ENCODE peak calls at places on chromosomes 12 and 14, in six cellular contexts. N is neural crest cell, Z is fibroblast of the aortic adventitia, C is brain microvascular endothelial cell, U is BE2C, B is AG09309. X is an unnamed sample.

GRCh38 chr12:47977772-47978597 is 14.6 kb downstream of the TMEM106C start:
- DNase-seq in N (no peak), Z (no peak), C (no peak), U (no peak), B (no peak), X (no peak)

GRCh38 chr12:116750298-116750697 is 12.2 kb downstream of the RNFT2 start:
- DNase-seq in N (no peak), Z (no peak), C (no peak), U (no peak), B (no peak), X (no peak)

GRCh38 chr12:102169922-102170698 is 27.5 kb downstream of the PMCH start:
- DNase-seq in N (no peak), Z (peak), C (peak), U (peak), B (no peak), X (peak)

GRCh38 chr12:5518584-5519365 is 86.9 kb downstream of the NTF3 start:
- DNase-seq in N (no peak), Z (no peak), C (no peak), U (no peak), B (no peak), X (no peak)

GRCh38 chr14:104393898-104394605 is 185.5 kb upstream of the C14orf180 start:
- DNase-seq in N (no peak), Z (no peak), C (no peak), U (peak), B (no peak), X (peak)

GRCh38 chr14:39467889-39468524 is 35.8 kb upstream of the FBXO33 start:
- DNase-seq in N (no peak), Z (peak), C (peak), U (peak), B (peak), X (peak)

GRCh38 chr12:57452937-57453509 is 2.1 kb upstream of the INHBE start:
- DNase-seq in N (peak), Z (peak), C (peak), U (peak), B (peak), X (peak)

GRCh38 chr12:31896514-31897039 is 62.6 kb upstream of the RESF1 start:
- DNase-seq in N (no peak), Z (peak), C (peak), U (no peak), B (no peak), X (peak)

GRCh38 chr12:7933255-7933726 is 2.7 kb downstream of the SLC2A3 start:
- DNase-seq in N (peak), Z (peak), C (peak), U (peak), B (peak), X (peak)
- TF ChIP-seq CTCF in N (peak), Z (peak), C (peak), U (peak), B (peak), X (peak)

GRCh38 chr12:40760821-40761220 is 68.6 kb downstream of the CNTN1 start:
- DNase-seq in N (no peak), Z (no peak), C (no peak), U (no peak), B (no peak), X (no peak)

DNA sequence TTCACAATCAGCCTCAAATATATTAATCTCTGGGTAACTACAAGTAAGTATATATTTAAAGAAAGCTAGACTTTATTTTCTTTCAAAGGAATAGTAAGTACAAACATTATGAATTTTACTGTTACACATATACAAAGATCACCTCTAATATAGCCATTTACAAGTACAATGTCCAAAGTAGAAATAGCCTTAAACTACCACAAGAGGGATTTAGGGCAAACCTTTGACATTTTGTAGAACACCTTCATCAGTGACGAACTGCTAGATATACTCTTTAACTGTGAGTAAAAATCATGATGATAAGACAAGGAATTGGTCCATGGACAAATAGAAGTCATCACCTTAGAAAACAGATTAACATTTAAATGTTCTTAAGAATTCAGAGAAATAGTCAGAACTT is 69.8 kb downstream of the CNTN1 start:
- DNase-seq in N (no peak), Z (no peak), C (no peak), U (no peak), B (no peak), X (no peak)
- TF ChIP-seq CTCF in N (peak), Z (no peak), C (no peak), U (peak), B (no peak), X (no peak)

GRCh38 chr12:52042706-52043385 is 8.4 kb upstream of the NR4A1 start:
- DNase-seq in N (no peak), Z (no peak), C (no peak), U (no peak), B (no peak), X (no peak)
- TF ChIP-seq CTCF in N (no peak), Z (no peak), C (no peak), U (no peak), B (no peak), X (no peak)

DNA sequence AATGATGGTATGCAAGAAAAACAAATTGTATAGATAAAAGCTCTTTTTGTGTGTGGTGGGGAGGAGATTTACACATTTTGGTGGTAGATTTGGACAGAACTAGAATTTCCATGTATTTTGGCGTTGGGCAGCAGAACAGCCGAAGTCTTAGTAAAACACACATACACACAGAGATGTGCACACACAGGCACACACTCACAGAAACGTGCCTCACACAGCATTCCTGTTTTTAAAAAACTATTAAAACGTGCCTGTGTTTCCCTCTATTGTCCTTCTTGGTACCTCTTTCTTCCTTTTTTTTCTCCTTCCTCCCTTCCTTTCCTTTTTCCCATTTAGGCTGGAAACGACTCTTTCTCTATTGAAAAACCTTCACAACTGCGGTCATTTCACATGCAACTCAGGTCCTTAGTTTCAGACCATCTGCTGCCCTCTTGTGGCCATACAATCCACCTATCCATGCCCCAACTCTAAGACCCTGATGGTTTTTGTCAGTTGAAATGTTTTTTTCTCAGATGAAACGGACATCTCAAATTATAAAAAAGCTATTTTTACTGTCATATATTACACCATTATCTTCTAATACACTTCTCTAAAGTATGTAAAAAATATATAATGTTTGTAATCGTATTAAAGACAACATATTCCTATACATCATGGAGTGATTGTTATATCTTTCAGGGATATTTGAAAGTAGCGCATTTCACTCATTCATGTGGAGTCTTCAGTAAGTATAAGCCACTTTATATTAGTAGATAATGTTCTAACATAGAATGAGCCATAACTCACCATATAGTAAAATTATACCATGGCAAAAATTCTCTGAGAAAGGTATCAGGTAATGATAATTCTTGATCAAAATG is 386.7 kb upstream of the NOVA1 start:
- DNase-seq in N (peak), Z (peak), C (peak), U (peak), B (no peak), X (peak)
- TF ChIP-seq CTCF in N (peak), Z (peak), C (peak), U (peak), B (peak), X (peak)

GRCh38 chr14:58415636-58416559 is 11.4 kb downstream of the TIMM9 start:
- DNase-seq in N (no peak), Z (no peak), C (no peak), U (no peak), B (no peak), X (no peak)
- TF ChIP-seq CTCF in N (peak), Z (no peak), C (no peak), U (no peak), B (no peak), X (no peak)

GRCh38 chr12:45215419-45216296 is at the start of gene ANO6:
- DNase-seq in N (peak), Z (peak), C (peak), U (peak), B (no peak), X (peak)
- TF ChIP-seq CTCF in N (peak), Z (peak), C (peak), U (peak), B (peak), X (peak)

DNA sequence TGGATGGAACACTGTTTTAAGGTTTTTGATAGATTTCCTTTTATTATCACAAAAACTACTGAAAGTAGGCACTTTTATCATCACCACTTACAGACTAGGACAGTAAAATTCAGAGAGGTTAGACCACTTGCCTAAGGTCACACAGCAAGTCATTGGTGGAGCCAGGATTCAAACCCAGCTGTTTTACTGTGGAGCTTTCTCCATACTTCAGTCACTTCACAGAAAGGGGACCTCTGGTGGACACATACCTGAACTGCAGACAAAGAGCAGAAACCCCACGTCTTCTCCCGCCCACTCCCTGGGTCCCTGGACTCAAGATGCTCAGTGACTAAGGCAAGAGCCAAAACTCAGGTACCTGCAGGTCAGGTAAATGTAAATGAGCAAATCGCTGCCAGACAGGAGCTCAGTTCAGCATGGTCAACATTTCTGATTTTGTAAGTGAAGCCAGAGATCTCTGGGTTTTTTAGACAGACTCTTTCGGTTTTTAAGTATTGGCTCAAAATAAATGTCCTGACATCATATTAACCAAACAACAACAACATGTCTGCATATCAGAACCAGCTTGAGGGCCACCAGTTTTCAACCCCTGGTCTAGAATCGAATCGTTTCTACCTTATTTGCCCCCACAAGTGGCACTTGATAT is 111.0 kb downstream of the KSR2 start:
- DNase-seq in N (peak), Z (peak), C (peak), U (peak), B (no peak), X (peak)
- TF ChIP-seq CTCF in N (peak), Z (peak), C (peak), U (peak), B (peak), X (peak)

DNA sequence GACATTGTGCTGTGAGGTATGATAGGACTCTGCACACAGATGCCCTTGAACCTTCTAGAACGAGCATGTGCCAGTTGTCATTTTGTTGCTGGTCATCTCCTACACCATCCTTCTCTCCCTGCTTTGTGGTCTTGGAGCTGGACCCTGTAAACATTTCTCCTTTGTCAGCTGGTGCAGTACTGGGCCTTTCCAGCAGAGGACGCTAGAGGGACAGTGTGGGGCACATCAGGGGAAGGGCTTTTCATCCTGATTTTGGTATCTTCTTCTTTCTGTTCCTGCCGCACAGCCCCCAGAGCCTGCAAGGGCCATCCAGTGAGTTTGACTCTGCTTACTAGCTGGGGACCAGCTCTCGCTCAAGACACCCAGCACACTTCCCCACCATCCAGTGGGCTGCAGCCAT is 484.6 kb downstream of the AACS start:
- DNase-seq in N (no peak), Z (no peak), C (no peak), U (no peak), B (no peak), X (no peak)
- TF ChIP-seq CTCF in N (peak), Z (peak), C (peak), U (peak), B (no peak), X (peak)

DNA sequence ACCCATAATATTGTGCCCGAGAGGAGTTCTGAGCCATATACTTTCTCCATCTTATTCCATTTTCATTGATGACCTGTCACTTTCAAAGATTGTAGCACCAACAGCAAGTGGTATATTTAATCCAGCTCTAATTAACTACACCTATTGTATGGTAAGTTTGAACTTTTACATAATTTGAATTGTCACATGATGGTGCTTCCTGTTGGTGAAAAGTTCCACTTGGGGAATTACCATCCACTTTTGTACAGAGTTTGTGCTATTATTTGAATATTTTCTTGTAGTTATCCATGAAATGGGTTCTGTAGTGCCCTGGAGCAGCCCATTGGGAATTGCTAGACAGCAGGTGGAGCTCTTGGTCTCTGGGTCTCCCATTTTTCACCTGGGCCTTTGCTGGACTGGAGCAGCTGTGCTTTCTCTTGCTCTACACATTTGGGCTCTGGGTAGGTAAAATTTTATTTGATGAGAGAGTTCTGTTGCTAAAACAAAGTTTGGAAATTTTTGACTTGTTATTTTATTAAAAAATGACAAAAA is 3.0 kb downstream of the SMCO3 start:
- DNase-seq in N (no peak), Z (peak), C (peak), U (peak), B (no peak), X (peak)
- TF ChIP-seq CTCF in N (no peak), Z (peak), C (peak), U (peak), B (peak), X (peak)